ENCODE peak calls at places on chromosomes 4 and X, in six cellular contexts. Z is AG09309; H is DMS 273 treated with DMSO at 0.1 percent for 48 hours; B is NCI-H1105; N is T-helper 1 cell; C is stimulated activated CD4-positive, alpha-beta T cell treated with anti-CD3 and anti-CD28 coated beads, Interleukin-1b, Interleukin-23, amount 100 ng/mL, for 1 hour. V is an unnamed sample.

GRCh38 chrX:130109429-130110378 is 593 bp downstream of the ELF4 start:
- DNase-seq in Z (no peak), H (no peak), B (peak; percentile 5), N (no peak), C (no peak), V (no peak)

GRCh38 chrX:115595049-115595448 is 34.1 kb downstream of the PLS3 start:
- DNase-seq in Z (no peak), H (no peak), B (no peak), N (no peak), C (no peak), V (no peak)

GRCh38 chr4:128286474-128287158 is 997 bp downstream of the PGRMC2 start:
- DNase-seq in Z (no peak), H (peak; percentile 21), B (no peak), N (no peak), C (no peak), V (no peak)

GRCh38 chrX:111568356-111568755 is 56.9 kb downstream of the SERTM2 start:
- DNase-seq in Z (no peak), H (no peak), B (no peak), N (no peak), C (no peak), V (no peak)

GRCh38 chr4:17283251-17283650 is 228.6 kb downstream of the QDPR start:
- DNase-seq in Z (no peak), H (peak; percentile 68), B (no peak), N (no peak), C (no peak), V (no peak)

GRCh38 chr4:24392613-24393012 is 191.7 kb downstream of the DHX15 start:
- DNase-seq in Z (no peak), H (no peak), B (no peak), N (no peak), C (no peak), V (no peak)

GRCh38 chrX:107420571-107420970 is 28.9 kb upstream of the FRMPD3 start:
- DNase-seq in Z (no peak), H (no peak), B (no peak), N (no peak), C (no peak), V (no peak)

GRCh38 chrX:134691453-134691852 is 33.2 kb upstream of the PLAC1 start:
- DNase-seq in Z (no peak), H (no peak), B (no peak), N (no peak), C (no peak), V (no peak)

GRCh38 chr4:100511906-100512305 is 5.9 kb downstream of the EMCN start:
- DNase-seq in Z (no peak), H (no peak), B (no peak), N (no peak), C (no peak), V (no peak)

V was measured in cerebellar nuclear complex.